ENCODE peak calls at places on chromosomes 7 and 10, in four cellular contexts. N, R, A and G are unnamed samples.

GRCh38 chr10:74156919-74157289 is 5.9 kb downstream of the ADK start:
- DNase-seq in R (no peak), A (peak), N (no peak), G (no peak)

GRCh38 chr10:73931767-73932624 is 21.1 kb downstream of the PLAU start:
- DNase-seq in N (peak), R (peak), A (peak), G (peak)

GRCh38 chr7:82624337-82624736 is 180.8 kb upstream of the CACNA2D1 start:
- DNase-seq in A (no peak), N (no peak), R (no peak), G (no peak)

GRCh38 chr10:28939352-28940157 is 262.2 kb downstream of the BAMBI start:
- DNase-seq in R (no peak), A (peak), N (peak), G (peak)

GRCh38 chr7:127961787-127962463 is 69.3 kb downstream of the LRRC4 start:
- DNase-seq in R (no peak), A (no peak), N (no peak), G (no peak)

GRCh38 chr10:88687853-88688467 is 18.1 kb upstream of the LIPK start:
- DNase-seq in A (peak), N (peak), R (no peak), G (no peak)

GRCh38 chr10:43361532-43362190 is 9.8 kb upstream of the FXYD4 start:
- DNase-seq in N (no peak), A (no peak), R (no peak), G (no peak)

GRCh38 chr7:151756076-151756731 is 120.7 kb downstream of the PRKAG2 start:
- DNase-seq in R (no peak), A (peak), N (no peak), G (no peak)

GRCh38 chr10:70799124-70799523 is 13.9 kb upstream of the TBATA start:
- DNase-seq in A (no peak), R (no peak), N (no peak), G (no peak)

GRCh38 chr10:132109341-132110072 is 43.8 kb downstream of the JAKMIP3 start:
- DNase-seq in N (no peak), A (no peak), R (no peak), G (no peak)

GRCh38 chr10:5566606-5567005 is 41.8 kb downstream of the CALML3 start:
- DNase-seq in N (no peak), R (no peak), A (no peak), G (no peak)

GRCh38 chr10:101663097-101663496 is 31.9 kb downstream of the FBXW4 start:
- DNase-seq in N (no peak), R (no peak), A (no peak), G (no peak)

GRCh38 chr10:117960345-117960744 is 86.4 kb downstream of the RAB11FIP2 start:
- DNase-seq in A (no peak), N (peak), R (no peak), G (no peak)

GRCh38 chr7:13111230-13111629 is 423.8 kb downstream of the ARL4A start:
- DNase-seq in N (no peak), A (no peak), R (no peak), G (no peak)

GRCh38 chr7:25815711-25816110 is 336.3 kb upstream of the NFE2L3 start:
- DNase-seq in A (no peak), N (no peak), R (no peak), G (no peak)

GRCh38 chr10:28711079-28711478 is 33.8 kb downstream of the BAMBI start:
- DNase-seq in R (no peak), N (no peak), A (no peak), G (no peak)

GRCh38 chr7:77441046-77441445 is 24.9 kb upstream of the GSAP start:
- DNase-seq in R (no peak), N (no peak), A (no peak), G (no peak)

GRCh38 chr10:132877473-132877872 is 64.9 kb downstream of the CFAP46 start:
- DNase-seq in A (no peak), N (no peak), R (no peak), G (no peak)

GRCh38 chr7:132430466-132430862 is 145.8 kb downstream of the PLXNA4 start:
- DNase-seq in N (no peak), A (no peak), R (no peak), G (no peak)
- H3K4me2 ChIP-seq in N (no peak), A (no peak), R (no peak), G (no peak)

GRCh38 chr7:155865830-155866545 is 53.7 kb upstream of the SHH start:
- DNase-seq in A (no peak), N (no peak), R (no peak), G (no peak)
- TF ChIP-seq BRCA1 in A (no peak), N (no peak), R (no peak), G (no peak)

GRCh38 chr10:77392851-77393250 is 244.8 kb downstream of the KCNMA1 start:
- DNase-seq in R (no peak), N (no peak), A (no peak), G (no peak)
- H3K4me2 ChIP-seq in R (no peak), N (no peak), A (no peak), G (no peak)

DNA sequence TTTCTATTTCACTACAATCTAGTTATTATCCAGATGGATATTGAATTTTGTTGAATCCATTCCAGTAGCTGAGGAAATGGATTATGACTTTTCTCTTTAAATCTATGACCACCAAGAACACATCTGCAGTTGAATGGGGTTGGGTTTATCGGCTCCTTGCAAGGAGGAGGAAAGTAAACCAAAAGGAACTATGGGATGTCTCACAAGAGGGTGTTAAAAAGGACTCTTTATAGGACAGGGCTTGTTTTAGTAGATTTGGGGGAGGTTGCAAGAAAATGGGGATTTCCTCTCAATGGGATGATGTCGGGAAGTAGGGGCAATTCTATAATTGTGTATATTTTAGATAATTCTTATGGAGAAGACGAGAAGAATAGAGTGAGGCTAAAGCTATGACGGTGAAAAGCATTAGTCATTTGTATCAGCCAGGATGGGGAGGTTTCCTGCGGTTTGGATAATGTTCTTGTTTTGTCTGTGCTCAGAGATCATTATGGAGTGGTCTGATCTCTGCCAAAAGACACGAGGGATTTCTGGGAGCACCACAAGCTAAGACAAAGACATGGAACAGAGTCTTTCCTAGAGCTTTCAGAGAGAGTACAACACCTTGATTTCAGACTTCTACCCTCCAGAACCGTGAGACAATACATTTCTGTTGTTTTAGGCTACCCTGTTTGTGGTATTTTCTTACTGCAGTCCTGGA is 5.3 kb upstream of the LRRC61 start:
- DNase-seq in R (no peak), N (no peak), A (peak), G (no peak)
- TF ChIP-seq BRCA1 in R (no peak), N (no peak), A (no peak), G (no peak)

DNA sequence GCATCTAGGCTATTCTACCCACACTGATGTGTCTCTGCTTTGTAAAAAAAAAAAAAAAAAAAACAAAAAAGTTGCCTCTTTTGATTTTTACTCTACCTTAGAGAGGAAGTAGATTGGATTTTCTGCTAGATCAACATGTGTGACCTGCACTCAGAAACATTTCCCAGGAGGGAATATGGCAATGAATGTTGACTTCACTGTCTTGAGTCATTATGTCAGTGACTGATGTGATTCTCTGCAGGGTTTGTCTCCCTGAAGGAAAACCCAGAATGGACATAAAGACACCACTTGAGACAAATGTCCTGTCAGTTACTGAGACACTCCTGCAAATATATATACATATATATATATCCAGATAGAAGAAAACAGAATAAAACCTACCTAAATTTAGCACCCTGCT is 370.3 kb downstream of the BMPER start:
- DNase-seq in N (no peak), A (no peak), R (no peak), G (no peak)
- H3K4me2 ChIP-seq in N (no peak), A (no peak), R (no peak), G (no peak)

DNA sequence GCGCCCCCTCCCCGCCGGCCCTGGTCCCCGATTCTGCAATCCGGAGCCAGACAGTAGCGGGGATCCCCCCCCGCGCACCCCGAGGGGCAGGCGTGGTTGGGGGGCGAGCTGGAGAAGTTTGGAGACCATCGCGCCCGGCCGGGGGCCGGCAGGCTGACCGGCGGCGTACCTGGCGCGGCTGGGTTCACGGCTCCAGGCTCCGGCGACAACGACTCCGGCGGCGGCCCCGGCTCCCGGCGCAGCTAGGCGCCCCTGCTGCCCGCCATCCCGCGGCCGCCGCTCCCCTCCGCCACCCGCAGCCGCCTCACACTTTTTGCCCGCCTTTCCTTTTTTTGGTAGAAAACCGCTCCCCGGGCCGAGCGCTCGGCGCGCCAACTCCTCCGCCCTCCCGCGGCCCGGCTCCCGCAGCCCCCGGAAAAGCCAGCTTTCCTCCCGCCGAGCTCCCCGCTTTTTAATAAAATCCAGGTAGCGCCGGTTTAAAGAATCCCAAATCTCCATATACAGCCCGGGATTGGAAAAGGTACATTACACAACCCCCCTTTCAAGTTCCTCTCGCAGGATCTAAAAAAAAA is at the start of gene TNRC18:
- DNase-seq in N (no peak), A (no peak), R (no peak), G (no peak)
- TF ChIP-seq BRCA1 in N (no peak), A (no peak), R (no peak), G (no peak)

GRCh38 chr7:47738563-47739166 is 156.8 kb upstream of the TNS3 start:
- DNase-seq in A (no peak), R (no peak), N (peak), G (no peak)
- H3K4me2 ChIP-seq in A (no peak), R (no peak), N (no peak), G (no peak)

DNA sequence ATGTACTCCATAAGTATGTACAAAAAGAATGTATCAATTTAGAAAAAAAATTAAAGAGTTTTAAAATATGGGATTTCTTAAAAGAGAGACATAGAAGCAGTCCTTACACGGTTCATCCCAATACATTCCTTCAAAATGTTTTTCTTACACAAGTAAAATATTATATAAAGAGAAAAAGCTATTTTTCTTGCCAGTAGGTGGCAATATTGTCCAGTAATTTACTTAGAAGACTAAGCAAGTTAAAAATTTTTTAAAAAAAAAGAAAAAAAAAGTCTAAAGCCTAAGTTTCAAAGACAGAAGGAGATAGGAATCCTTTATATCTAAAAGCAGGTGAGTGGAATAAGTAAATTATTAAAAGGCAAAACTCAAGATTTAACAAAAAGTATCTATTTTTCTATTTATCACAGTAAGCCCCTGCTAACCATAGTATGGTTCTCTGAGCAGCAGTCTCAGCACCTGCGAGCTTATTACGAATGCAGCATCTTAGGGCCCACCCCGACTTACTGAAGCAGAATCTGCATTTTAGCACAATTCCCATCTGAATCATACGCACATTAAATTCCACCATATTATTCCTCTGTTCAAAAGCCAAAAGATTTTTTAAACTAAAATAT is 240.6 kb downstream of the DGKI start:
- DNase-seq in N (peak), A (peak), R (no peak), G (no peak)
- TF ChIP-seq BRCA1 in N (no peak), A (no peak), R (no peak), G (no peak)